ENCODE peak calls at places on chromosome 11, in five cellular contexts. V, T, N, O and R are unnamed samples.

GRCh38 chr11:65166893-65167292 is 3.1 kb upstream of the SPDYC start:
- DNase-seq in V (no peak), T (no peak), N (no peak), O (no peak), R (no peak)

GRCh38 chr11:77080643-77081210 is 14.0 kb downstream of the CAPN5 start:
- DNase-seq in V (no peak), T (no peak), N (no peak), O (no peak), R (no peak)

GRCh38 chr11:119878990-119879389 is 150.0 kb upstream of the NECTIN1 start:
- DNase-seq in V (no peak), T (no peak), N (no peak), O (no peak), R (no peak)

GRCh38 chr11:20670932-20671403 is 1.6 kb downstream of the NELL1 start:
- DNase-seq in V (peak), T (no peak), N (no peak), O (no peak), R (no peak)

GRCh38 chr11:70717961-70718595 is 319.7 kb downstream of the CTTN start:
- DNase-seq in V (no peak), T (no peak), N (no peak), O (no peak), R (no peak)

GRCh38 chr11:109486129-109486528 is 64.1 kb downstream of the C11orf87 start:
- DNase-seq in V (no peak), T (no peak), N (no peak), O (no peak), R (no peak)

GRCh38 chr11:1116666-1117390 is 40.9 kb upstream of the MUC5AC start:
- DNase-seq in V (no peak), T (no peak), N (no peak), O (no peak), R (no peak)

GRCh38 chr11:14969922-14970323 is 2.2 kb downstream of the CALCA start:
- DNase-seq in V (peak), T (peak), N (no peak), O (peak), R (peak)

GRCh38 chr11:79269923-79270322 is 170.9 kb downstream of the TENM4 start:
- DNase-seq in V (no peak), T (no peak), N (no peak), O (no peak), R (no peak)

GRCh38 chr11:10302744-10303557 is 1.9 kb upstream of the ADM start:
- DNase-seq in V (peak), T (no peak), N (no peak), O (peak), R (peak)

GRCh38 chr11:117983163-117983475 is 3.1 kb upstream of the IL10RA start:
- DNase-seq in V (no peak), T (no peak), N (no peak), O (no peak), R (no peak)

GRCh38 chr11:78268516-78269410 is 80.0 kb downstream of the USP35 start:
- DNase-seq in V (no peak), T (no peak), N (no peak), O (no peak), R (no peak)

GRCh38 chr11:67271548-67272284 is 5.4 kb downstream of the GRK2 start:
- DNase-seq in V (no peak), T (no peak), N (peak), O (no peak), R (no peak)

GRCh38 chr11:82979824-82980223 is 78.3 kb downstream of the DDIAS start:
- DNase-seq in V (no peak), T (no peak), N (no peak), O (no peak), R (no peak)

GRCh38 chr11:79708319-79708928 is 267.6 kb upstream of the TENM4 start:
- DNase-seq in V (peak), T (no peak), N (peak), O (peak), R (peak)

GRCh38 chr11:69477111-69477510 is 4.4 kb upstream of the LINC01488 start:
- DNase-seq in V (no peak), T (no peak), N (no peak), O (no peak), R (no peak)

GRCh38 chr11:36996795-36997194 is 398.8 kb upstream of the RAG2 start:
- DNase-seq in V (no peak), T (no peak), N (no peak), O (no peak), R (no peak)

GRCh38 chr11:115721309-115722007 is 217.2 kb upstream of the CADM1 start:
- DNase-seq in V (no peak), T (no peak), N (no peak), O (no peak), R (no peak)

GRCh38 chr11:31236052-31236652 is 133.4 kb downstream of the DCDC1 start:
- DNase-seq in V (no peak), T (peak), N (no peak), O (no peak), R (no peak)

GRCh38 chr11:78112588-78113275 is 26.7 kb downstream of the ALG8 start:
- DNase-seq in V (no peak), T (no peak), N (peak), O (no peak), R (no peak)

GRCh38 chr11:40328890-40329617 is 1130.4 kb downstream of the LRRC4C start:
- DNase-seq in V (no peak), T (no peak), N (no peak), O (no peak), R (peak)

GRCh38 chr11:114145166-114145695 is 85.7 kb downstream of the ZBTB16 start:
- DNase-seq in V (no peak), T (no peak), N (no peak), O (no peak), R (no peak)

GRCh38 chr11:130825621-130826020 is 90.7 kb downstream of the SNX19 start:
- DNase-seq in V (no peak), T (no peak), N (no peak), O (no peak), R (no peak)

GRCh38 chr11:130829801-130830562 is 86.3 kb downstream of the SNX19 start:
- DNase-seq in V (no peak), T (no peak), N (no peak), O (no peak), R (no peak)

GRCh38 chr11:130826572-130826971 is 89.7 kb downstream of the SNX19 start:
- DNase-seq in V (no peak), T (no peak), N (no peak), O (no peak), R (no peak)

GRCh38 chr11:130828741-130829140 is 87.5 kb downstream of the SNX19 start:
- DNase-seq in V (no peak), T (no peak), N (no peak), O (no peak), R (no peak)

GRCh38 chr11:130827697-130828377 is 88.4 kb downstream of the SNX19 start:
- DNase-seq in V (peak), T (peak), N (no peak), O (peak), R (peak)
- TF ChIP-seq CEBPB in V (no peak), T (no peak), N (no peak), O (no peak), R (no peak)

GRCh38 chr11:7251836-7252682 is at the start of gene SYT9:
- DNase-seq in V (peak), T (no peak), N (no peak), O (peak), R (no peak)
- TF ChIP-seq SIN3A in V (no peak), T (no peak), N (no peak), O (no peak), R (no peak)

DNA sequence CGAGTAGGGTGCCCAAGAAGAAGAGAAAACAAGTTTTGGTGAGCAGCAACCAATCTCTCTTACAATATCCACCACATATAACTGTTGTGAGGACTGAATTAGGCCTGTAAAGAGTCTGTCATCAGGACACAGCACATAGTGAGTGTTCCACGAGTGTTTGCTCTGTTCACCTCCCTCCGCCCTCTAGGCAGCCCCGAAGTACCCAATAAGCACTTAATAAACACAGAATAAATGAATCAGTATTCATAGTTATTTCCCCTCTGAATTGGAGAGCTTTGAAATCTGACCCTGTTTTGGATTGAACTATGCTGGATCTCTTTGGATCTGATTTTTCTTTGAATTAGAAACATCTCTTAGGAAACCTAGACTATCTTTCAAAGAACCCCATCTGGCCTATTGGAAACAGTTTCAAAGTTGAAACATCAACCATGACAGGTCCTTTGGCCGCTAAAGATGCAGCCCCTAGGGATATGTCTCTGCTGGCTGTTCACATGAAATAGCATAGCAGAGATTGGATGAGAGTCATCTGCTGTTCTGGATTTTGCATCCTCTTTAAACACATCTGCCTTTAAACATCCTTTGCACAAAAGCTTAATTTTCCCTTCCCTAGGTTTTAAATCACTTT is 615.5 kb downstream of the NTM start:
- DNase-seq in V (no peak), T (no peak), N (no peak), O (no peak), R (no peak)
- H3K9ac ChIP-seq in V (no peak), T (no peak), N (no peak), O (no peak), R (no peak)

GRCh38 chr11:74462009-74462408 is 5.3 kb downstream of the KCNE3 start:
- DNase-seq in V (no peak), T (no peak), N (no peak), O (peak), R (peak)
- TF ChIP-seq CEBPB in V (peak), T (no peak), N (no peak), O (peak), R (peak)

GRCh38 chr11:3060436-3061025 is 3.3 kb upstream of the CARS1 start:
- DNase-seq in V (no peak), T (no peak), N (no peak), O (no peak), R (no peak)

GRCh38 chr11:3055881-3056280 is 1.3 kb downstream of the CARS1 start:
- DNase-seq in V (no peak), T (no peak), N (no peak), O (no peak), R (no peak)

GRCh38 chr11:3057069-3057963 is at the start of gene CARS1:
- DNase-seq in V (peak), T (peak), N (peak), O (peak), R (peak)

GRCh38 chr11:3056296-3057068 is 741 bp downstream of the CARS1 start:
- DNase-seq in V (no peak), T (no peak), N (no peak), O (no peak), R (no peak)

GRCh38 chr11:3058753-3059664 is 1.8 kb upstream of the CARS1 start:
- DNase-seq in V (no peak), T (no peak), N (no peak), O (peak), R (peak)
- TF ChIP-seq SIN3A in V (no peak), T (no peak), N (no peak), O (no peak), R (no peak)

DNA sequence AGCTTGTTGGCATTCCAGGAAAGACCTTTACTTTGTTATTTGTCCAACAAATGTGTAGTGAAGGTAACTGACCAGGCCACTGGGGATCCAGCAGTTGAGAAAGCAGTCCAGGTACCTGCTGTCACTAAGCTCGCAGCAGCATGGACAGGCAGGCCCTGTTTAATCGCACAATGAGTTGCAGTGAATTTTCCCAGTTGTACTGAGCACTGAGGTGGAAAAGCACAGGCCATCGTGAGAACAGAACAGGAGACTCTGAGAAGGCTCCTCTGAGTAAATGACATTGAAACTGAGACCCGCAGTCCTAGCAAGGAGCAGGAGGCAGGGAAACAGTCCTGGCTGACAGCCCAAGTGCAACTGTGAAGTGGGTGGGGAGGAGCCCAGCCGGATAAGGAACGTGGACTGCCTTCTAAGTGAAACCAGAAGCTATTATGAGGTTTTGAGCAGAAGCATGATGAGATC is 39.8 kb upstream of the CDON start:
- DNase-seq in V (no peak), T (no peak), N (peak), O (peak), R (peak)
- H3K9ac ChIP-seq in V (no peak), T (no peak), N (no peak), O (no peak), R (peak)

DNA sequence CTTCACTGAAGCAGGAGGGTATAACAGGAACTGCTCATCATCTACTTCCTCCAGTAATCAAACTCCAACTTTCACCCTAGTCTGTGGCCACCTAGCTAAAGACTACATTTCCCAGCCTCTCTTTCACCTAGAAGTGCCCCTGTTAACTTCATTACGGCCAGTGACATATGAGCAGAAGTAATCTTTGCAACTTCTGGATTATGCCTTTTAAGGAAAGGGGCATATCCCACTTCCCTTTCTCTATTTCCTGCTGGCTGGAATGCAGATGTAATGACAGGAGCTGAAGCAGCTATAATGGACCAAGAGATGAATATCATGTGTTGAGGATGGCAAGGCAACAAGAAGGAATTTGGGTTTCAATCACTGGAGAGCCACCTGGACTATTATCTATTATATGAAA is 7.6 kb upstream of the VPS37C start:
- DNase-seq in V (no peak), T (no peak), N (no peak), O (no peak), R (no peak)
- TF ChIP-seq CEBPB in V (no peak), T (no peak), N (no peak), O (no peak), R (no peak)